ENCODE peak calls at places on chromosomes 1 and 21, in nine cellular contexts. X, P, K, J, E, Q, A, C and Y are unnamed samples.
A peak's percentile ranks its signal among the peaks of the same experiment; 100 is the strongest.

GRCh38 chr1:212414328-212415106 is at the start of gene PACC1:
- DNase-seq in X (peak; percentile 96), P (peak; percentile 83), K (peak; percentile 80), J (peak; percentile 92), E (peak; percentile 90), Q (peak; percentile 84), A (peak; percentile 78), C (peak; percentile 95), Y (peak; percentile 88)

GRCh38 chr1:224377676-224378006 is 21.0 kb downstream of the CNIH4 start:
- DNase-seq in X (no peak), P (no peak), K (peak; percentile 84), J (no peak), E (no peak), Q (peak; percentile 34), A (peak; percentile 65), C (no peak), Y (peak; percentile 64)

GRCh38 chr1:109877320-109877771 is 33.3 kb upstream of the CSF1 start:
- DNase-seq in X (peak; percentile 25), P (peak; percentile 77), K (peak; percentile 94), J (peak; percentile 31), E (peak; percentile 45), Q (peak; percentile 95), A (peak; percentile 69), C (peak; percentile 81), Y (peak; percentile 53)

GRCh38 chr1:57024855-57025254 is 59.0 kb upstream of the C8B start:
- DNase-seq in X (no peak), P (no peak), K (no peak), J (no peak), E (no peak), Q (no peak), A (no peak), C (no peak), Y (no peak)

GRCh38 chr1:8395433-8395866 is 77.5 kb downstream of the SLC45A1 start:
- DNase-seq in X (no peak), P (no peak), K (no peak), J (no peak), E (no peak), Q (no peak), A (no peak), C (no peak), Y (no peak)

GRCh38 chr1:51643362-51643761 is 26.5 kb downstream of the OSBPL9 start:
- DNase-seq in X (no peak), P (no peak), K (no peak), J (no peak), E (no peak), Q (peak; percentile 11), A (no peak), C (no peak), Y (no peak)

GRCh38 chr21:37032877-37033471 is 26.5 kb downstream of the RIPPLY3 start:
- DNase-seq in X (no peak), P (no peak), K (peak; percentile 81), J (no peak), E (no peak), Q (peak; percentile 53), A (peak; percentile 77), C (no peak), Y (peak; percentile 80)

GRCh38 chr1:76870037-76870436 is 2.8 kb downstream of the ST6GALNAC5 start:
- DNase-seq in X (no peak), P (no peak), K (no peak), J (no peak), E (no peak), Q (no peak), A (no peak), C (no peak), Y (no peak)

GRCh38 chr1:29254346-29254745 is 18.0 kb downstream of the PTPRU start:
- DNase-seq in X (no peak), P (no peak), K (no peak), J (no peak), E (no peak), Q (no peak), A (no peak), C (no peak), Y (peak; percentile 40)

GRCh38 chr1:220879509-220880366 is 495 bp downstream of the HLX start:
- DNase-seq in X (peak; percentile 65), P (peak; percentile 47), K (peak; percentile 51), J (peak; percentile 41), E (peak; percentile 47), Q (peak; percentile 47), A (peak; percentile 35), C (peak; percentile 81), Y (peak; percentile 24)

GRCh38 chr1:208880433-208881100 is 636.4 kb upstream of the PLXNA2 start:
- DNase-seq in X (no peak), P (no peak), K (no peak), J (no peak), E (no peak), Q (no peak), A (no peak), C (no peak), Y (no peak)

GRCh38 chr1:239675735-239676134 is 289.4 kb downstream of the CHRM3 start:
- DNase-seq in X (no peak), P (no peak), K (no peak), J (no peak), E (no peak), Q (no peak), A (no peak), C (no peak), Y (no peak)

DNA sequence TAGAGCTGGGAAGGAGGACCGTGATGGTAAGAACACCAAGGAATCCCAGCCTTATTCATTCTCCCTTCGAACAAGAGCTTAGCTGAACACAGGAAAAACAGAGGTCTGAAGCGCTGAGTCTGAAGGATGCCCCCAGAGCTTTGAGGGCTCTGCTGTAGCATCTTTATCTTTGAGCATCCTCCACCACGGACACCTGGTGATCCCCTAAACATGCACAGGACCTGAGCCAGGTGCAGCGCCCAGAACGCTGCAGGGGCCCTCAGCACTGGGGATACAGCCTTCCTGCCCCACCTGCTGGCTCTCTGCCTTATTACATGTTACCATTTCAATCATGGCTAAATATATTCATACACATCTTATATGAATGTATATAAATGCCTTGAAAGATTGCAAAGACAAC is 7.7 kb upstream of the GPATCH4 start:
- DNase-seq in X (peak; percentile 78), P (no peak), K (no peak), J (peak; percentile 43), E (peak; percentile 51), Q (no peak), A (peak; percentile 25), C (peak; percentile 52), Y (peak; percentile 63)
- TF ChIP-seq CTCF in X (peak; percentile 89), P (no peak), K (peak; percentile 46), J (peak; percentile 64), E (peak; percentile 57), Q (peak; percentile 57), A (peak; percentile 57), C (peak; percentile 33), Y (peak; percentile 74)

DNA sequence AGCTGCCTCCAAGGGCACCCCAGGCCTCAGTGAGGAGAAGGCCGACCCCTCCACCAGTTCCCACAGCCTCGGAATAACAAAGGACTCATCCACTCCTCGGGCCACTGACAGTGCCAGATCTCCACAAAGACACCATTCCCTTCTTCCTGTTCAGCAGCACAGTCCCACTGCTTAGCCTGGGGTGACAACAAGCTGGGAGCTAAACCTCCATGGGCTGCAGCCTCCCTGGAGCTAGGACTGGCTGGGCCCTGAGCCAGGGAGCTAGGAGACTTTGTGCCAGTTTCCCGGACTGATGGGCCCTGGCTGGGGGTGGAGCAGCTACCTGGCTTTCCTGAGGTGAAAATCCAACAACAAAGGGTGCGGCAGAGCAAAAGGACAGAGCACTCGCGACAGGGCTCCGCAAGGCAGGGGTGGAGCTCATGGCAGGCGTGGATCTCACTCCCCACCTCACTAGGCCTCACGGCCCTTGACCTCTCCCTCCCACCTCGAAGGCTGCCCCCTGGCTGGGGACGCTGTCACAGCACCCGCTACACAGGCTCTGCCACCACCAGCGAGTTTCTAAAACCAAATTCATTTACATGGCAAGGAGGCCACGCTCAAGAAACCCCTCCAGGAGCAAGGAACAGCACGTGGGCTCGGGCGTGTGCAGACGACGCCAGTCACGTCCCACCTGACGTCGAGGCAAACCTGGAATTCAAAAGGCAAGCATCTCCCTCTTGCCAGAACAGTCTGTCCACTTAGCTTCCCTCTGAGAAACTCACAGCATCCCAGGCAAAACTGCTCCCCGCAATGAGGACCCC is 13.8 kb downstream of the SLC35E2B start:
- DNase-seq in X (peak; percentile 49), P (no peak), K (no peak), J (peak; percentile 90), E (peak; percentile 84), Q (no peak), A (no peak), C (peak; percentile 61), Y (no peak)
- H3K4me3 ChIP-seq in X (no peak overlapping the region), P (no peak overlapping the region), K (no peak overlapping the region), J (peak overlapping the region; percentile 25), E (no peak overlapping the region), Q (no peak overlapping the region), A (no peak overlapping the region), C (no peak overlapping the region), Y (no peak overlapping the region)

GRCh38 chr1:174696026-174696821 is 248.5 kb downstream of the GPR52 start:
- DNase-seq in X (no peak), P (no peak), K (no peak), J (no peak), E (no peak), Q (no peak), A (no peak), C (no peak), Y (no peak)
- TF ChIP-seq CTCF in X (no peak), P (no peak), K (no peak), J (no peak), E (no peak), Q (no peak), A (no peak), C (no peak), Y (no peak)

GRCh38 chr1:35939484-35939883 is 8.6 kb downstream of the AGO3 start:
- DNase-seq in X (no peak), P (no peak), K (no peak), J (no peak), E (no peak), Q (no peak), A (no peak), C (no peak), Y (no peak)

GRCh38 chr1:35947547-35947946 is 16.6 kb downstream of the AGO3 start:
- DNase-seq in X (no peak), P (no peak), K (no peak), J (no peak), E (no peak), Q (no peak), A (no peak), C (no peak), Y (no peak)

GRCh38 chr1:35945327-35945726 is 14.4 kb downstream of the AGO3 start:
- DNase-seq in X (no peak), P (no peak), K (no peak), J (no peak), E (no peak), Q (no peak), A (no peak), C (no peak), Y (no peak)
- H3K4me3 ChIP-seq in X (no peak overlapping the region), P (no peak overlapping the region), K (no peak overlapping the region), J (no peak overlapping the region), E (no peak overlapping the region), Q (no peak overlapping the region), A (no peak overlapping the region), C (no peak overlapping the region), Y (no peak overlapping the region)